ENCODE peak calls at places on chromosomes 11 and 22, in four cellular contexts. K is spleen, P is GM13977, O is GM12865. X is an unnamed sample.

GRCh38 chr11:6353367-6353987 is 33.2 kb upstream of the CAVIN3 start:
- DNase-seq in K (no peak), P (peak), O (peak), X (peak)

GRCh38 chr22:19896665-19897355 is 42.1 kb upstream of the GNB1L start:
- DNase-seq in K (peak), P (no peak), O (no peak), X (no peak)

GRCh38 chr22:26229910-26230309 is 60.6 kb downstream of the SEZ6L start:
- DNase-seq in K (no peak), P (no peak), O (no peak), X (no peak)

GRCh38 chr11:100735949-100736675 is 49.0 kb downstream of the ARHGAP42 start:
- DNase-seq in K (no peak), P (no peak), O (peak), X (no peak)

GRCh38 chr11:72334651-72335050 is 90.7 kb upstream of the PHOX2A start:
- DNase-seq in K (no peak), P (no peak), O (no peak), X (no peak)

GRCh38 chr11:10305262-10305963 is 540 bp downstream of the ADM start:
- DNase-seq in K (peak), P (no peak), O (no peak), X (peak)

GRCh38 chr22:44665115-44665514 is 36.9 kb upstream of the PRR5 start:
- DNase-seq in K (no peak), P (no peak), O (no peak), X (no peak)

GRCh38 chr11:250740-251299 is 14.0 kb downstream of the PSMD13 start:
- DNase-seq in K (peak), P (peak), O (peak), X (peak)

GRCh38 chr11:62880231-62880802 is 379 bp upstream of the SLC3A2 start:
- DNase-seq in K (peak), P (peak), O (peak), X (peak)

GRCh38 chr11:131629925-131630324 is 259.5 kb downstream of the NTM start:
- DNase-seq in K (no peak), P (no peak), O (no peak), X (no peak)
- TF ChIP-seq CTCF in K (no peak), P (no peak), O (no peak), X (no peak)

DNA sequence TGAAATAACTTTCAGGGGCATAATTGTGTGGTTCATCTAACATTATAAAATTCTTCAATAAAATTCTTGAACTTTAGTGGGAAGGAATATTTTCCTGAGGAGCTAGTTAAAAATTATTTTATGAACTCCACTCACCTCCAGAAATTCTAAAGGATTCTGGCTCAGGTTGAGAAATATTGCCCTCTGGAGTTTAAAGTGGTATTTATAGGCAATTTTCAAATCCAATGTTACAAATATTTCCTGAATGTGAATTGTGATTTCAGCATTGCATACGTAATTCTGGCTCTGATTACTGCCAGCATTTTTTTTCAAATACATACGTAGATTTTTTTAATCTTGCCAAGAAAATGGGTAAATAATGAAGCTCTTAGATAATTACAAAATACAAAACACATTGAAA is 598.2 kb upstream of the ANO3 start:
- DNase-seq in K (no peak), P (no peak), O (no peak), X (no peak)
- TF ChIP-seq CTCF in K (no peak), P (no peak), O (no peak), X (no peak)

GRCh38 chr11:66493124-66493523 is 12.9 kb downstream of the DPP3 start:
- DNase-seq in K (no peak), P (no peak), O (no peak), X (no peak)

GRCh38 chr11:66488957-66489356 is 8.7 kb downstream of the DPP3 start:
- DNase-seq in K (no peak), P (no peak), O (no peak), X (no peak)

GRCh38 chr11:66489636-66490035 is 9.4 kb downstream of the DPP3 start:
- DNase-seq in K (no peak), P (no peak), O (no peak), X (no peak)

GRCh38 chr11:66492161-66492865 is 12.1 kb downstream of the DPP3 start:
- DNase-seq in K (no peak), P (no peak), O (no peak), X (no peak)

GRCh38 chr11:66491315-66491935 is 11.2 kb downstream of the DPP3 start:
- DNase-seq in K (no peak), P (no peak), O (no peak), X (no peak)
- TF ChIP-seq CTCF in K (no peak), P (peak), O (no peak), X (no peak)

DNA sequence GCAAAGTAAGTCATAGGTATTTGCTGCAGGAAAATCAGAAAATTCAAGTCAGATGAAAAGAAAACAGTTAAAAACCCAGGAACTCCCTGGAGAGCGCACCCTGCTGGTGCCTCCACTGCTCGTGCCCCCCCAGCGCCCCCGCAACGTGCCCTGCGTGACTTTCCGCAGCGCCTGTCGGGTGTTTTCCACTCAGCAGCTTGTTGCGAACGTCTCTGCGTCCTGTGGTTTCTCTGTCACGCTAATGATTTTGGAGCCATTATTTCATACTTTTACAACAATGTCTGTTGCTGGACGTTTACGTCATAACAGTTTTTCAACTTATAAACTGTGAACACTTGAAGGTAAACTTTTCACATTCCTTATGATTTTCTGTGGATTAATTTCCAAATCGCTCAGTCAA is 5.0 kb downstream of the CRELD2 start:
- DNase-seq in K (no peak), P (peak), O (peak), X (peak)
- TF ChIP-seq CTCF in K (no peak), P (peak), O (peak), X (peak)

GRCh38 chr11:116792144-116792868 is 627 bp upstream of the APOA5 start:
- DNase-seq in K (no peak), P (no peak), O (no peak), X (no peak)

GRCh38 chr11:116791002-116791812 is 472 bp downstream of the APOA5 start:
- DNase-seq in K (peak), P (peak), O (peak), X (peak)

GRCh38 chr11:116793476-116794096 is 1.9 kb upstream of the APOA5 start:
- DNase-seq in K (no peak), P (no peak), O (no peak), X (no peak)

GRCh38 chr11:116791813-116792143 is at the start of gene APOA5:
- DNase-seq in K (no peak), P (no peak), O (no peak), X (no peak)

DNA sequence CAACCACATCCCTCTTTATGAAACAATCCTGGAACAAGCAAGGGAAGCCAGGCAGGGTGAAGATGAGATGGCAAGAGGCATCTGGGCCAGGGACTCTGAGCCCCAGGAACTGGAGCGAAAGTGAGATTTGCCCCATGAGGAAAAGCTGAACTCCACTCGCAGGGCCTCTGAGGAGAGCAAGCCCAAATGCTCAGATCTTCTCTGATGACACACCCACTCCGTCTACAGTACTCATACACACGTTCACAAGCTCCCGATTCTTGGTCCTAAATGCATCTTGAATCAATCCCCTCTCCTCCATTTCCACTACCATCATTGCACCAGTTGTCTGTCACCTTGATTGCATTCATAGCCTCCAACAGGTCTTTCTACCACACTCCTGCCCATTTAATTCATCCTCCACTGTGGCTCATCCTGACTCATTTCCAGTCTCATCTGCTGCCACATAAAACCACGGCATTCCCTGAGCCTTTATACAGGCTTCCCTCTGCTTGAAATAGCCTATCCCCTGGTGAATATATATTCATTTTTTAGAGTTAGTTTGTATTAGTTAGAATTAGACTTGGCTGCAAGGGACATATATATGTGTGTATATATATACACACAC is 1.3 kb upstream of the APOA5 start:
- DNase-seq in K (no peak), P (no peak), O (no peak), X (no peak)
- TF ChIP-seq CTCF in K (no peak), P (no peak), O (no peak), X (no peak)

GRCh38 chr11:115242982-115243381 is 261.2 kb downstream of the CADM1 start:
- DNase-seq in K (no peak), P (no peak), O (no peak), X (no peak)

GRCh38 chr11:115241899-115242298 is 262.3 kb downstream of the CADM1 start:
- DNase-seq in K (no peak), P (no peak), O (no peak), X (no peak)

GRCh38 chr11:115244758-115245157 is 259.5 kb downstream of the CADM1 start:
- DNase-seq in K (no peak), P (no peak), O (no peak), X (no peak)

GRCh38 chr11:115247404-115247803 is 256.8 kb downstream of the CADM1 start:
- DNase-seq in K (no peak), P (no peak), O (no peak), X (no peak)

DNA sequence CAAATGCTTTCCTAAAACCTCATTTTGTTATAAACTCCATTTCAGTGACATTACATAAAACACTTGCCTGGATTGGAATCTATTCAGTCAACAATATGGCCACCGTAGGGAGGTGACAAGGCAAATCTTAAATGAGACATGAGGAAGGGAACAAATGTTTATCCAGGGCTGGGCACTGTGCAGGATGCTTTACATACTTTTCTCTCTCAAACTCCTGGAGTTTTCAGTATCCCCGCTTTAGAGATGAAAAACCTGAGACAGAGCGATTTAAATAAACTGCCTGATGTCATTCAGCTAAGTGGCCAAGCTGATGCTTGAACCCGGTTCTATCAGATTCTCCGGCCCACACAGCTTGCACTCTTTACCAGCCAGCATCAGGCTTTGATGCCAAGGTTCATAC is 259.9 kb downstream of the CADM1 start:
- DNase-seq in K (no peak), P (no peak), O (no peak), X (no peak)
- TF ChIP-seq CTCF in K (no peak), P (no peak), O (no peak), X (no peak)

DNA sequence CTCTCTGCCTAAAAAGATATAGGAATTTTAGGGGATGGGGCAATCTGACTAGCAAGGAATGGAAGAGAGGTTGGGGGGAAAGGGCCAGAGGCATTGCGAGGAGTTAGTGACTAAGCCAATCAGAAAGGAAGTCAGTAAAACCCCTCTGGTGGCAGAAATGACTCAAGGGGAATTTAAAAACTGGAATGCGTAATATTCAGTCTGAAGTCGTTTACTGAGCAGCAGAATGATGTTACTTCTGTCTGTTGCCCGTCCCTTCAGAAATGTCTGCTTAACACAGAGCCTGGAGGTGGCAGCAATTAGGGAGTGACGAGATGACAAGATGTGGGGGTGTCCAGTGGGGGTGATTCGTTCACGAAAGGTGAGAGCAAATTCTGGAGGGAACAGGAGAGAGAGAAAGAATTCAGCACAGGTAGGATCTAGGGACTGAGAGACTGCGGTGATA is 107.7 kb upstream of the CLMP start:
- DNase-seq in K (no peak), P (peak), O (peak), X (peak)
- TF ChIP-seq CTCF in K (no peak), P (no peak), O (no peak), X (no peak)

GRCh38 chr22:28799125-28799833 is 1.1 kb downstream of the XBP1 start:
- DNase-seq in K (no peak), P (peak), O (peak), X (peak)
- TF ChIP-seq CTCF in K (no peak), P (no peak), O (no peak), X (no peak)

GRCh38 chr22:21845558-21846452 is 21.6 kb downstream of the MAPK1 start:
- DNase-seq in K (no peak), P (no peak), O (no peak), X (no peak)
- TF ChIP-seq CTCF in K (no peak), P (no peak), O (no peak), X (no peak)

GRCh38 chr22:36175892-36176291 is 15.3 kb upstream of the APOL3 start:
- DNase-seq in K (no peak), P (no peak), O (no peak), X (no peak)
- TF ChIP-seq CTCF in K (no peak), P (no peak), O (no peak), X (no peak)